ENCODE peak calls at places on chromosomes 12 and 14, in ten cellular contexts. K is RWPE1; D is Right ventricle myocardium superior; H is mesendoderm; I is activated naive CD8-positive, alpha-beta T cell treated with anti-CD3 and anti-CD28 coated beads, Interleukin-2, amount 50 U/mL, for 24 hours; F is aorta; S is Panc1; Q is substantia nigra; T is HTR-8/SVneo; Z is gastrocnemius medialis. J is an unnamed sample.

GRCh38 chr14:101078105-101078891 is 174.8 kb upstream of the RTL1 start:
- DNase-seq in K (no peak), D (no peak), H (no peak), I (no peak), F (no peak), S (no peak), Q (no peak), T (no peak), Z (no peak), J (peak; percentile 38)

GRCh38 chr14:96380735-96381134 is 11.2 kb upstream of the AK7 start:
- DNase-seq in K (no peak), D (no peak), H (no peak), I (no peak), F (no peak), S (no peak), Q (no peak), T (no peak), Z (no peak), J (no peak)

GRCh38 chr12:87405918-87406317 is 623.3 kb downstream of the C12orf50 start:
- DNase-seq in K (peak; percentile 15), D (no peak), H (no peak), I (no peak), F (no peak), S (no peak), Q (no peak), T (no peak), Z (no peak), J (no peak)

GRCh38 chr14:93975791-93976476 is 436 bp downstream of the ASB2 start:
- DNase-seq in K (no peak), D (no peak), H (peak; percentile 45), I (no peak), F (no peak), S (no peak), Q (no peak), T (no peak), Z (no peak), J (no peak)

GRCh38 chr12:126551882-126552281 is 1486.6 kb downstream of the AACS start:
- DNase-seq in K (no peak), D (no peak), H (no peak), I (no peak), F (no peak), S (no peak), Q (no peak), T (no peak), Z (no peak), J (no peak)

GRCh38 chr14:89615421-89615820 is 198.4 kb upstream of the FOXN3 start:
- DNase-seq in K (no peak), D (no peak), H (peak; percentile 72), I (no peak), F (no peak), S (no peak), Q (no peak), T (no peak), Z (no peak), J (no peak)

GRCh38 chr12:123387508-123388217 is 3.7 kb downstream of the KMT5A start:
- DNase-seq in K (no peak), D (no peak), H (peak; percentile 48), I (no peak), F (no peak), S (no peak), Q (peak; percentile 7), T (no peak), Z (no peak), J (peak; percentile 70)

GRCh38 chr14:77529213-77529612 is 30.6 kb upstream of the ISM2 start:
- DNase-seq in K (no peak), D (no peak), H (no peak), I (no peak), F (no peak), S (no peak), Q (no peak), T (no peak), Z (no peak), J (no peak)

GRCh38 chr14:101562659-101563351 is 1.5 kb downstream of the DIO3 start:
- DNase-seq in K (no peak), D (peak; percentile 33), H (no peak), I (no peak), F (no peak), S (no peak), Q (no peak), T (no peak), Z (no peak), J (no peak)

GRCh38 chr12:47509398-47509851 is 196.4 kb downstream of the RPAP3 start:
- DNase-seq in K (peak; percentile 61), D (no peak), H (no peak), I (no peak), F (no peak), S (no peak), Q (no peak), T (no peak), Z (no peak), J (no peak)

GRCh38 chr12:91394903-91395302 is 212.3 kb upstream of the DCN start:
- DNase-seq in K (no peak), D (no peak), H (no peak), I (no peak), F (no peak), S (no peak), Q (no peak), T (no peak), Z (no peak), J (no peak)

GRCh38 chr12:25236190-25236589 is 14.5 kb downstream of the KRAS start:
- DNase-seq in K (no peak), D (peak; percentile 26), H (no peak), I (no peak), F (no peak), S (no peak), Q (no peak), T (no peak), Z (no peak), J (no peak)

GRCh38 chr14:85316701-85317100 is 213.2 kb upstream of the FLRT2 start:
- DNase-seq in K (no peak), D (no peak), H (no peak), I (no peak), F (no peak), S (no peak), Q (no peak), T (no peak), Z (no peak), J (no peak)

GRCh38 chr14:81432171-81432570 is 32.0 kb upstream of the STON2 start:
- DNase-seq in K (peak; percentile 46), D (no peak), H (no peak), I (no peak), F (no peak), S (no peak), Q (no peak), T (no peak), Z (no peak), J (no peak)

GRCh38 chr14:30848449-30849240 is 25.7 kb upstream of the COCH start:
- DNase-seq in K (no peak), D (no peak), H (no peak), I (no peak), F (no peak), S (no peak), Q (no peak), T (no peak), Z (no peak), J (no peak)

GRCh38 chr14:67358914-67359313 is 690 bp downstream of the ATP6V1D start:
- DNase-seq in K (peak; percentile 4), D (no peak), H (peak; percentile 62), I (no peak), F (no peak), S (no peak), Q (no peak), T (peak; percentile 35), Z (no peak), J (peak; percentile 63)

GRCh38 chr12:121132601-121133481 is at the start of gene P2RX7:
- DNase-seq in K (peak; percentile 96), D (peak; percentile 91), H (peak; percentile 88), I (peak; percentile 61), F (peak; percentile 85), S (no peak), Q (peak; percentile 92), T (peak; percentile 37), Z (peak; percentile 54), J (peak; percentile 92)

GRCh38 chr14:26867171-26867757 is 269.4 kb upstream of the NOVA1 start:
- DNase-seq in K (no peak), D (no peak), H (peak; percentile 54), I (no peak), F (no peak), S (peak; percentile 55), Q (no peak), T (no peak), Z (peak; percentile 27), J (peak; percentile 59)

GRCh38 chr12:15346488-15346887 is 24.2 kb downstream of the PTPRO start:
- DNase-seq in K (no peak), D (no peak), H (no peak), I (no peak), F (no peak), S (no peak), Q (no peak), T (no peak), Z (no peak), J (no peak)

GRCh38 chr12:55720894-55721444 is 776 bp downstream of the RDH5 start:
- DNase-seq in K (peak; percentile 65), D (peak; percentile 78), H (no peak), I (no peak), F (peak; percentile 96), S (peak; percentile 78), Q (peak; percentile 40), T (no peak), Z (peak; percentile 93), J (peak; percentile 89)

GRCh38 chr14:100381386-100382105 is 58.4 kb downstream of the SLC25A47 start:
- DNase-seq in K (no peak), D (no peak), H (no peak), I (no peak), F (no peak), S (no peak), Q (no peak), T (no peak), Z (no peak), J (peak; percentile 53)

GRCh38 chr12:14961466-14962155 is at the start of gene ARHGDIB:
- DNase-seq in K (peak; percentile 77), D (peak; percentile 59), H (no peak), I (peak; percentile 72), F (no peak), S (no peak), Q (no peak), T (no peak), Z (peak; percentile 25), J (no peak)

GRCh38 chr12:34393086-34393820 is 371.0 kb downstream of the ALG10 start:
- DNase-seq in K (no peak), D (peak; percentile 21), H (no peak), I (no peak), F (peak; percentile 70), S (no peak), Q (no peak), T (no peak), Z (peak; percentile 5), J (peak; percentile 30)

GRCh38 chr12:106417926-106418910 is 60.7 kb downstream of the POLR3B start:
- DNase-seq in K (peak; percentile 53), D (no peak), H (peak; percentile 56), I (no peak), F (no peak), S (no peak), Q (no peak), T (peak; percentile 56), Z (no peak), J (peak; percentile 60)

GRCh38 chr12:30108666-30109065 is 324.9 kb upstream of the TMTC1 start:
- DNase-seq in K (no peak), D (no peak), H (no peak), I (no peak), F (no peak), S (no peak), Q (no peak), T (no peak), Z (no peak), J (no peak)

J was measured in endodermal cell.